ENCODE peak calls at places on chromosomes 11 and 22, in six cellular contexts. G is A549; J is neural progenitor cell; P is heart left ventricle; L is CD8-positive, alpha-beta T cell; R is H9. W is an unnamed sample.

GRCh38 chr22:24030186-24030702 is 19.1 kb downstream of the CABIN1 start:
- DNase-seq in G (no peak), J (no peak), P (no peak), L (no peak), R (no peak), W (no peak)

GRCh38 chr11:19553683-19554333 is 158.8 kb upstream of the NAV2 start:
- DNase-seq in G (peak), J (peak), P (peak), L (peak), R (peak), W (peak)

GRCh38 chr11:129973809-129974208 is 28.8 kb downstream of the PRDM10 start:
- DNase-seq in G (no peak), J (peak), P (peak), L (no peak), R (peak), W (no peak)

GRCh38 chr11:66467034-66467659 is 442 bp downstream of the PELI3 start:
- DNase-seq in G (peak), J (peak), P (no peak), L (no peak), R (no peak), W (peak)

GRCh38 chr11:124669193-124669592 is 4.3 kb downstream of the SIAE start:
- DNase-seq in G (peak), J (peak), P (peak), L (peak), R (peak), W (peak)

GRCh38 chr22:22816171-22816514 is 71.5 kb upstream of the IGLL5 start:
- DNase-seq in G (no peak), J (no peak), P (no peak), L (no peak), R (no peak), W (no peak)

GRCh38 chr11:130531061-130531460 is 82.6 kb downstream of the ADAMTS15 start:
- DNase-seq in G (no peak), J (no peak), P (no peak), L (no peak), R (no peak), W (no peak)

GRCh38 chr11:20289732-20290131 is 73.8 kb upstream of the HTATIP2 start:
- DNase-seq in G (no peak), J (peak), P (no peak), L (no peak), R (no peak), W (no peak)

GRCh38 chr22:26476705-26477340 is 6.8 kb downstream of the HPS4 start:
- DNase-seq in G (no peak), J (no peak), P (no peak), L (no peak), R (no peak), W (no peak)

GRCh38 chr11:117841582-117842031 is 17.1 kb upstream of the FXYD2 start:
- DNase-seq in G (no peak), J (no peak), P (peak), L (peak), R (no peak), W (no peak)

GRCh38 chr22:19066531-19067271 is 55.5 kb downstream of the DGCR2 start:
- DNase-seq in G (no peak), J (no peak), P (no peak), L (peak), R (no peak), W (peak)

GRCh38 chr22:44578115-44578457 is 80.1 kb upstream of the RTL6 start:
- DNase-seq in G (no peak), J (no peak), P (no peak), L (no peak), R (no peak), W (no peak)

GRCh38 chr22:32628626-32629587 is 154.3 kb downstream of the FBXO7 start:
- DNase-seq in G (no peak), J (no peak), P (no peak), L (no peak), R (no peak), W (no peak)

GRCh38 chr11:117071344-117071787 is 26.9 kb downstream of the SIK3 start:
- DNase-seq in G (peak), J (no peak), P (peak), L (no peak), R (no peak), W (no peak)

GRCh38 chr11:79340535-79340934 is 100.3 kb downstream of the TENM4 start:
- DNase-seq in G (no peak), J (no peak), P (no peak), L (no peak), R (no peak), W (no peak)

GRCh38 chr11:65434667-65435179 is 12.1 kb downstream of the NEAT1 start:
- DNase-seq in G (peak), J (no peak), P (no peak), L (no peak), R (no peak), W (no peak)

GRCh38 chr22:20022231-20023069 is 1.5 kb downstream of the TANGO2 start:
- DNase-seq in G (no peak), J (no peak), P (no peak), L (no peak), R (no peak), W (no peak)

GRCh38 chr22:31715157-31715778 is 34.7 kb downstream of the PRR14L start:
- DNase-seq in G (no peak), J (no peak), P (no peak), L (no peak), R (no peak), W (no peak)

GRCh38 chr11:126606484-126606883 is 251.0 kb downstream of the ST3GAL4 start:
- DNase-seq in G (no peak), J (no peak), P (no peak), L (no peak), R (no peak), W (no peak)

GRCh38 chr11:117187799-117188481 is 9.4 kb downstream of the SIDT2 start:
- DNase-seq in G (no peak), J (no peak), P (no peak), L (peak), R (no peak), W (no peak)

GRCh38 chr11:100687032-100687629 is at the start of gene ARHGAP42:
- DNase-seq in G (peak), J (peak), P (peak), L (no peak), R (peak), W (peak)

GRCh38 chr11:96543177-96543576 is 153.4 kb downstream of the JRKL start:
- DNase-seq in G (no peak), J (no peak), P (no peak), L (no peak), R (no peak), W (no peak)

GRCh38 chr11:130635937-130636336 is 187.5 kb downstream of the ADAMTS15 start:
- DNase-seq in G (peak), J (no peak), P (no peak), L (no peak), R (no peak), W (no peak)

GRCh38 chr11:46369458-46370152 is 11.9 kb upstream of the MDK start:
- DNase-seq in G (peak), J (peak), P (no peak), L (peak), R (peak), W (peak)

GRCh38 chr11:32400196-32400595 is 35.1 kb downstream of the WT1 start:
- DNase-seq in G (no peak), J (no peak), P (no peak), L (no peak), R (peak), W (no peak)

GRCh38 chr11:11468919-11469318 is 115.9 kb upstream of the CSNK2A3 start:
- DNase-seq in G (no peak), J (no peak), P (no peak), L (no peak), R (no peak), W (no peak)

GRCh38 chr11:18986744-18987143 is 47.5 kb upstream of the MRGPRX1 start:
- DNase-seq in G (no peak), J (no peak), P (no peak), L (no peak), R (no peak), W (peak)

GRCh38 chr11:35662061-35662648 is 420 bp upstream of the TRIM44 start:
- DNase-seq in G (no peak), J (no peak), P (no peak), L (peak), R (no peak), W (peak)

GRCh38 chr11:28697920-28698827 is 590.0 kb downstream of the METTL15 start:
- DNase-seq in G (peak), J (peak), P (peak), L (no peak), R (peak), W (peak)

GRCh38 chr22:48253136-48253535 is 1490.7 kb downstream of the TBC1D22A start:
- DNase-seq in G (no peak), J (no peak), P (no peak), L (no peak), R (no peak), W (no peak)

GRCh38 chr11:7851391-7851790 is 54.6 kb upstream of the OR5P2 start:
- DNase-seq in G (no peak), J (no peak), P (no peak), L (no peak), R (no peak), W (no peak)

GRCh38 chr11:128200467-128200866 is 386.9 kb downstream of the ETS1 start:
- DNase-seq in G (no peak), J (no peak), P (no peak), L (no peak), R (no peak), W (no peak)

GRCh38 chr11:34044664-34045485 is 6.7 kb upstream of the CAPRIN1 start:
- DNase-seq in G (peak), J (peak), P (no peak), L (no peak), R (peak), W (peak)
- H3K27ac ChIP-seq in G (peak), J (no peak), P (no peak), L (no peak), R (peak), W (peak)

GRCh38 chr11:69892237-69892985 is 73.2 kb upstream of the FGF3 start:
- DNase-seq in G (peak), J (peak), P (no peak), L (no peak), R (peak), W (no peak)
- TF ChIP-seq CTCF in G (no peak), J (peak), P (no peak), L (no peak), R (peak), W (no peak)

DNA sequence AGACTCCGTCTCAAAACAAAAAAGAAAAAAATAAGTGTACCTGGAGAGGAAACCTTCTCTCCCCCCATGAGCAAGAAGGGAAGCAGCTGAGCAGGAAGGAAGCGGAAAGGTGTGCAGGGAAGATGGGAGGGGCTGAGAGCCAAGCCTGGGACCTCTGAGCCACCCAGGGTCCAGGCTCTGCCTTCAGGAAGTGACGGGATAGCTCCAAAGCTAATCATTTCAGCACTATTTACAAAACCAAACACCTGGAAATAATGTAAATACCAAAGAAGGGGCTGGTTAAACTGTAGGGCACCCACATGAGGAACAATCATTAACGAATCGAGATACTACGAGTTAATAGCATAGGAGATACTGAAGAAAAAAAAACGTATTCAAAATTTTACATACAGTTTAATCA is 27.9 kb downstream of the ARRB1 start:
- DNase-seq in G (peak), J (no peak), P (no peak), L (no peak), R (no peak), W (no peak)
- H3K27ac ChIP-seq in G (peak), J (no peak), P (no peak), L (no peak), R (no peak), W (no peak)

GRCh38 chr22:27727673-27728451 is 73.7 kb downstream of the MN1 start:
- DNase-seq in G (no peak), J (no peak), P (no peak), L (no peak), R (no peak), W (no peak)

GRCh38 chr22:27726344-27726725 is 75.2 kb downstream of the MN1 start:
- DNase-seq in G (no peak), J (no peak), P (peak), L (no peak), R (no peak), W (no peak)

GRCh38 chr22:27724181-27724580 is 77.4 kb downstream of the MN1 start:
- DNase-seq in G (no peak), J (no peak), P (no peak), L (no peak), R (no peak), W (no peak)

GRCh38 chr22:27724706-27725105 is 76.8 kb downstream of the MN1 start:
- DNase-seq in G (no peak), J (no peak), P (no peak), L (no peak), R (no peak), W (no peak)

DNA sequence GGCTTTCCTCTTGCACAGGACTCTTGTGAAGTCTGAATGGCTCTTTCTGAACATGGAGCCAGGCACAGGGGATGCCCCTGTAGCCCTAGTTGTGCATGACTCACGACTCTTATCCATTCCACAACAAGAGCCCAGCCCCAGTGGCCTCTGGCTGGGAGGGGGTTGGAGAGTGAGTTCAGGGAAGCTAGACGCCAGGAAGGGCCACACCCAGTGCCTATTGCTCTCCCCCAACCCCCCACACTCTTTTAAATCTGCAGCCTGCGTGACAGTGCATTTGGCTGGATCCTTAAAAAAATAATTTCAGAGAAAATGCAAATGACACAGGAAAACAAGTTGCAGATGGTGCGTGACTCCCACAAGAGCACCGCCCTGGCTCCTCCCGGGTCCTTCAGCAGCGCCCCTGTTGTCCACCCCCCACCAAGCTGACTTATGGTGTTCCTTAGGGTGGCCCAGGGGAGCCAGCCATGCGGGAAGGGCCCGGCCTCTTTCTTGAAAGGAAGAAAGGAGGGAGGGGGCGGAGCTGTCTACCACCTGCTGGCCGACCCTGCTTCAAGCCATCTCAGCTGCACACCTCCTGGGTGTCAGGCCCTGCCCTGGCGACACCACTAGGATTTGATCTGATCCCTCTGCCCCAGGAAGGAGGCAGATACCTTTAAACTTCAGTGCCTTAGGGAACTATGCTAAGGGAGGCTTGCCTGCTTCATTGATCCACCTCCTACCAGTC is 74.7 kb downstream of the MN1 start:
- DNase-seq in G (peak), J (no peak), P (peak), L (no peak), R (no peak), W (peak)
- TF ChIP-seq CTCF in G (no peak), J (no peak), P (no peak), L (no peak), R (no peak), W (no peak)

GRCh38 chr11:271316-271715 is 6.9 kb upstream of the NLRP6 start:
- DNase-seq in G (no peak), J (no peak), P (no peak), L (peak), R (peak), W (no peak)

GRCh38 chr11:270451-271208 is 7.6 kb upstream of the NLRP6 start:
- DNase-seq in G (no peak), J (no peak), P (no peak), L (peak), R (peak), W (no peak)

GRCh38 chr11:269146-269890 is 8.9 kb upstream of the NLRP6 start:
- DNase-seq in G (no peak), J (no peak), P (no peak), L (peak), R (peak), W (no peak)

GRCh38 chr11:266676-267439 is 11.3 kb upstream of the NLRP6 start:
- DNase-seq in G (peak), J (no peak), P (no peak), L (no peak), R (no peak), W (no peak)

GRCh38 chr11:267491-267994 is 10.7 kb upstream of the NLRP6 start:
- DNase-seq in G (peak), J (no peak), P (peak), L (peak), R (no peak), W (no peak)
- H3K27ac ChIP-seq in G (peak), J (no peak), P (peak), L (peak), R (no peak), W (peak)